ENCODE peak calls at places on chromosomes 6 and 20, in four cellular contexts. One of them, this sample, is unnamed. For H3K4me1, the result is how much of the 10 kb centered on the place peaks cover.

GRCh38 chr20:44247676-44248419 is 740 bp downstream of the GDAP1L1 start:
- DNase-seq in NT2/D1: peak
- DNase-seq in breast epithelium: no peak
- DNase-seq in heart right ventricle: peak
- DNase-seq in this sample: peak

GRCh38 chr6:118708055-118708454 is 56.7 kb upstream of the CEP85L start:
- DNase-seq in NT2/D1: no peak
- DNase-seq in breast epithelium: no peak
- DNase-seq in heart right ventricle: no peak
- DNase-seq in this sample: no peak

GRCh38 chr6:14888575-14889000 is 357.3 kb upstream of the JARID2 start:
- DNase-seq in NT2/D1: no peak
- DNase-seq in breast epithelium: peak
- DNase-seq in heart right ventricle: peak
- DNase-seq in this sample: no peak

GRCh38 chr6:139133733-139134360 is 1.0 kb upstream of the HECA start:
- DNase-seq in NT2/D1: no peak
- DNase-seq in breast epithelium: no peak
- DNase-seq in heart right ventricle: no peak
- DNase-seq in this sample: no peak

GRCh38 chr6:133169901-133170300 is 71.3 kb upstream of the EYA4 start:
- DNase-seq in NT2/D1: no peak
- DNase-seq in breast epithelium: no peak
- DNase-seq in heart right ventricle: no peak
- DNase-seq in this sample: no peak

GRCh38 chr20:3915691-3916090 is 26.5 kb downstream of the PANK2 start:
- DNase-seq in NT2/D1: no peak
- DNase-seq in breast epithelium: no peak
- DNase-seq in heart right ventricle: no peak
- DNase-seq in this sample: no peak

GRCh38 chr20:37823276-37823980 is 79.5 kb upstream of the VSTM2L start:
- DNase-seq in NT2/D1: no peak
- DNase-seq in breast epithelium: no peak
- DNase-seq in heart right ventricle: no peak
- DNase-seq in this sample: no peak

GRCh38 chr6:32969685-32970412 is 1.5 kb downstream of the BRD2 start:
- DNase-seq in NT2/D1: no peak
- DNase-seq in breast epithelium: peak
- DNase-seq in heart right ventricle: peak
- DNase-seq in this sample: peak

GRCh38 chr6:107030151-107030550 is 2.2 kb downstream of the MTRES1 start:
- DNase-seq in NT2/D1: no peak
- DNase-seq in breast epithelium: no peak
- DNase-seq in heart right ventricle: no peak
- DNase-seq in this sample: no peak

GRCh38 chr20:23163562-23163961 is 77.4 kb upstream of the CD93 start:
- DNase-seq in NT2/D1: no peak
- DNase-seq in breast epithelium: no peak
- DNase-seq in heart right ventricle: no peak
- DNase-seq in this sample: no peak

GRCh38 chr20:53287357-53288042 is 306.1 kb downstream of the ZNF217 start:
- DNase-seq in NT2/D1: no peak
- DNase-seq in breast epithelium: no peak
- DNase-seq in heart right ventricle: no peak
- DNase-seq in this sample: no peak

GRCh38 chr6:112480551-112480950 is 133.4 kb downstream of the RFPL4B start:
- DNase-seq in NT2/D1: no peak
- DNase-seq in breast epithelium: no peak
- DNase-seq in heart right ventricle: no peak
- DNase-seq in this sample: no peak

GRCh38 chr6:119079288-119079809 is 885 bp upstream of the FAM184A start:
- DNase-seq in NT2/D1: no peak
- DNase-seq in breast epithelium: no peak
- DNase-seq in heart right ventricle: no peak
- DNase-seq in this sample: no peak

GRCh38 chr20:48718914-48719578 is 108.8 kb downstream of the PREX1 start:
- DNase-seq in NT2/D1: no peak
- DNase-seq in breast epithelium: no peak
- DNase-seq in heart right ventricle: no peak
- DNase-seq in this sample: peak

GRCh38 chr6:129370268-129370916 is 339.6 kb downstream of the ARHGAP18 start:
- DNase-seq in NT2/D1: peak
- DNase-seq in breast epithelium: peak
- DNase-seq in heart right ventricle: no peak
- DNase-seq in this sample: no peak

GRCh38 chr6:16402501-16402900 is 164.1 kb downstream of the GMPR start:
- DNase-seq in NT2/D1: no peak
- DNase-seq in breast epithelium: no peak
- DNase-seq in heart right ventricle: no peak
- DNase-seq in this sample: no peak

GRCh38 chr20:4962257-4962855 is 39.0 kb downstream of the SLC23A2 start:
- DNase-seq in NT2/D1: no peak
- DNase-seq in breast epithelium: no peak
- DNase-seq in heart right ventricle: no peak
- DNase-seq in this sample: peak

GRCh38 chr6:169965239-169965638 is 213.8 kb downstream of the ERMARD start:
- DNase-seq in NT2/D1: no peak
- DNase-seq in breast epithelium: peak
- DNase-seq in heart right ventricle: no peak
- DNase-seq in this sample: no peak

GRCh38 chr6:48200874-48201273 is 89.9 kb upstream of the PTCHD4 start:
- DNase-seq in NT2/D1: no peak
- DNase-seq in breast epithelium: no peak
- DNase-seq in heart right ventricle: no peak
- DNase-seq in this sample: no peak

GRCh38 chr20:46222521-46223007 is 85.7 kb downstream of the CDH22 start:
- DNase-seq in NT2/D1: peak
- DNase-seq in breast epithelium: no peak
- DNase-seq in heart right ventricle: peak
- DNase-seq in this sample: no peak

GRCh38 chr6:50707652-50708325 is 5.5 kb upstream of the TFAP2D start:
- DNase-seq in NT2/D1: no peak
- DNase-seq in breast epithelium: no peak
- DNase-seq in heart right ventricle: no peak
- DNase-seq in this sample: peak

GRCh38 chr20:49450281-49450707 is 32.2 kb downstream of the KCNB1 start:
- DNase-seq in NT2/D1: peak
- DNase-seq in breast epithelium: no peak
- DNase-seq in heart right ventricle: no peak
- DNase-seq in this sample: no peak

DNA sequence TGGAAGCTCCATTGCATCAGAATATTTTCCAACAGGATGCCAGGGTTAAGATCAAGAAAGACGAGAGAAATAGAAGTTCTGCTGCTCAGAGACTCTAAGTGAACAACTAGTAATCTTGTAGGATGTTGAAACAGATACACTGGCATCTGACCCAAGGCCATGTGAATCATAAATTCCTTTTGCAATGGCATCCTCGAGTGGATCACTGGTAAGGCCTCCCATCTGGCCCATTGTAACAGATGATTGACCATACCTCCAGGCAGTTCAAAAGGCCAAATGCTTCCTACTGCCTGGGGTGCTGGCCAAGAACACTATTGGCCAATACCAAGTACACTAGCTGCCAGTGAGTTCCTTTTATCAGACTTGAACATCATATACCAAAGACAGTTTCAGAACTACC is 9.9 kb upstream of the SLC17A3 start:
- DNase-seq in NT2/D1: no peak
- DNase-seq in breast epithelium: no peak
- DNase-seq in heart right ventricle: no peak
- DNase-seq in this sample: no peak
- H3K4me1 ChIP-seq in NT2/D1: under half
- H3K4me1 ChIP-seq in breast epithelium: under half
- H3K4me1 ChIP-seq in heart right ventricle: under half
- H3K4me1 ChIP-seq in this sample: under half

GRCh38 chr6:3229566-3230274 is 2.3 kb upstream of the TUBB2B start:
- DNase-seq in NT2/D1: no peak
- DNase-seq in breast epithelium: no peak
- DNase-seq in heart right ventricle: no peak
- DNase-seq in this sample: peak
- H3K4me3 ChIP-seq in NT2/D1: peak
- H3K4me3 ChIP-seq in breast epithelium: peak
- H3K4me3 ChIP-seq in heart right ventricle: no peak
- H3K4me3 ChIP-seq in this sample: no peak

GRCh38 chr20:19811231-19811630 is 53.2 kb downstream of the RIN2 start:
- DNase-seq in NT2/D1: no peak
- DNase-seq in breast epithelium: no peak
- DNase-seq in heart right ventricle: no peak
- DNase-seq in this sample: no peak
- H3K4me1 ChIP-seq in NT2/D1: under half
- H3K4me1 ChIP-seq in breast epithelium: under half
- H3K4me1 ChIP-seq in heart right ventricle: half or more
- H3K4me1 ChIP-seq in this sample: under half

GRCh38 chr20:51004781-51005180 is 18.1 kb downstream of the KCNG1 start:
- DNase-seq in NT2/D1: no peak
- DNase-seq in breast epithelium: no peak
- DNase-seq in heart right ventricle: no peak
- DNase-seq in this sample: no peak
- H3K4me3 ChIP-seq in NT2/D1: no peak
- H3K4me3 ChIP-seq in breast epithelium: no peak
- H3K4me3 ChIP-seq in heart right ventricle: no peak
- H3K4me3 ChIP-seq in this sample: no peak

DNA sequence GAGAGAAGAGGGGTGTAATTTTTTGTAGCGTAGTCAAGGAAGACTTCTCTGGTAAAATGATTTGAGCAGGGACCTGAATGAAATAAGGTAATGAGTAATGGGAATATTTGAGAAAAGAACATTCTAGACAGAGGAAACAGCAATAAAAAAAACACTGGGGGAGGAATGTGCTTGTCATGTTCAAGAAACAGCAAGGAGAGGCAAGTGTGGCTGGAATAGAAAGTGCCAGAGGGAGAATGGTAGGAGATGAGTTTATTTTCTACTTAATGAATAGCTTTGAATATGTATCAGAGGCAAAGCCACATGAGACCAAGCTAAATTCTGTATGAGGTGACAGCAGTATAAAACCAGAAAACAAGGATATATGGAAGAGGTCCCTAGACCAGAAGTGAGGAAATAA is 170.1 kb downstream of the CDKAL1 start:
- DNase-seq in NT2/D1: no peak
- DNase-seq in breast epithelium: no peak
- DNase-seq in heart right ventricle: no peak
- DNase-seq in this sample: no peak
- H3K4me1 ChIP-seq in NT2/D1: under half
- H3K4me1 ChIP-seq in breast epithelium: under half
- H3K4me1 ChIP-seq in heart right ventricle: under half
- H3K4me1 ChIP-seq in this sample: under half

GRCh38 chr20:11249683-11250082 is 575.9 kb upstream of the JAG1 start:
- DNase-seq in NT2/D1: no peak
- DNase-seq in breast epithelium: no peak
- DNase-seq in heart right ventricle: no peak
- DNase-seq in this sample: no peak

GRCh38 chr20:11249239-11249638 is 575.4 kb upstream of the JAG1 start:
- DNase-seq in NT2/D1: no peak
- DNase-seq in breast epithelium: no peak
- DNase-seq in heart right ventricle: no peak
- DNase-seq in this sample: no peak

GRCh38 chr20:11247059-11247630 is 573.3 kb upstream of the JAG1 start:
- DNase-seq in NT2/D1: no peak
- DNase-seq in breast epithelium: no peak
- DNase-seq in heart right ventricle: no peak
- DNase-seq in this sample: no peak

GRCh38 chr20:11248691-11249178 is 574.9 kb upstream of the JAG1 start:
- DNase-seq in NT2/D1: peak
- DNase-seq in breast epithelium: no peak
- DNase-seq in heart right ventricle: no peak
- DNase-seq in this sample: no peak

GRCh38 chr20:11247943-11248475 is 574.2 kb upstream of the JAG1 start:
- DNase-seq in NT2/D1: no peak
- DNase-seq in breast epithelium: no peak
- DNase-seq in heart right ventricle: no peak
- DNase-seq in this sample: no peak
- H3K4me3 ChIP-seq in NT2/D1: no peak
- H3K4me3 ChIP-seq in breast epithelium: no peak
- H3K4me3 ChIP-seq in heart right ventricle: no peak
- H3K4me3 ChIP-seq in this sample: no peak

GRCh38 chr6:45163952-45164766 is 164.0 kb upstream of the RUNX2 start:
- DNase-seq in NT2/D1: no peak
- DNase-seq in breast epithelium: no peak
- DNase-seq in heart right ventricle: no peak
- DNase-seq in this sample: no peak
- H3K4me1 ChIP-seq in NT2/D1: under half
- H3K4me1 ChIP-seq in breast epithelium: under half
- H3K4me1 ChIP-seq in heart right ventricle: under half
- H3K4me1 ChIP-seq in this sample: under half

GRCh38 chr6:75524322-75524972 is 30.8 kb upstream of the FILIP1 start:
- DNase-seq in NT2/D1: no peak
- DNase-seq in breast epithelium: no peak
- DNase-seq in heart right ventricle: no peak
- DNase-seq in this sample: peak
- H3K4me3 ChIP-seq in NT2/D1: no peak
- H3K4me3 ChIP-seq in breast epithelium: no peak
- H3K4me3 ChIP-seq in heart right ventricle: no peak
- H3K4me3 ChIP-seq in this sample: no peak

GRCh38 chr20:57329608-57330221 is at the start of gene SPO11:
- DNase-seq in NT2/D1: no peak
- DNase-seq in breast epithelium: no peak
- DNase-seq in heart right ventricle: no peak
- DNase-seq in this sample: no peak
- H3K4me1 ChIP-seq in NT2/D1: under half
- H3K4me1 ChIP-seq in breast epithelium: under half
- H3K4me1 ChIP-seq in heart right ventricle: under half
- H3K4me1 ChIP-seq in this sample: under half